ENCODE peak calls at places on chromosome X, in ten cellular contexts. J is tibial nerve; T is A549; Y is H4; K is activated CD4-positive, alpha-beta T cell treated with anti-CD3 and anti-CD28 coated beads, Interleukin-2, amount 10 ng/mL, durations not matched to agents 7 days and 5 days; L is EL; U is stimulated activated CD4-positive, alpha-beta T cell treated with anti-CD3 and anti-CD28 coated beads, Interleukin-1b, Interleukin-23, amount 100 ng/mL, for 1 hour; Z is germinal center; X is T-helper 1 cell; H is esophagus muscularis mucosa. P is an unnamed sample.
A peak's percentile ranks its signal among the peaks of the same experiment; 100 is the strongest.

GRCh38 chrX:150429577-150429976 is 66.5 kb downstream of the MAMLD1 start:
- DNase-seq in J (no peak), L (peak; percentile 66), Y (peak; percentile 75), X (no peak), Z (no peak), T (no peak), K (no peak), U (no peak), H (no peak), P (no peak)

GRCh38 chrX:72128881-72129280 is 2.8 kb downstream of the RTL5 start:
- DNase-seq in Z (peak; percentile 7), X (no peak), Y (peak; percentile 19), T (peak; percentile 23), H (no peak), L (peak; percentile 20), J (no peak), K (no peak), U (no peak), P (peak; percentile 20)

GRCh38 chrX:30060718-30061117 is 154.6 kb upstream of the MAGEB2 start:
- DNase-seq in X (no peak), T (no peak), L (no peak), Z (no peak), H (no peak), J (no peak), K (no peak), U (no peak), Y (peak; percentile 15), P (peak; percentile 4)

GRCh38 chrX:8125566-8125965 is 45.5 kb downstream of the VCX2 start:
- DNase-seq in K (no peak), Z (no peak), X (no peak), L (no peak), U (no peak), T (no peak), Y (no peak), H (no peak), J (no peak), P (no peak)

GRCh38 chrX:108198420-108198819 is 106.8 kb downstream of the ATG4A start:
- DNase-seq in U (no peak), Z (no peak), Y (no peak), X (no peak), L (no peak), J (no peak), H (no peak), K (no peak), T (no peak), P (no peak)

GRCh38 chrX:117990438-117990837 is 126.2 kb downstream of the KLHL13 start:
- DNase-seq in X (no peak), H (no peak), Y (no peak), U (no peak), T (no peak), K (no peak), J (no peak), Z (no peak), L (no peak), P (no peak)

GRCh38 chrX:10356979-10357378 is 200.2 kb downstream of the CLCN4 start:
- DNase-seq in Z (no peak), K (no peak), X (no peak), J (no peak), L (peak; percentile 53), H (no peak), Y (no peak), T (no peak), U (no peak), P (no peak)

GRCh38 chrX:150291014-150291413 is 72.1 kb upstream of the MAMLD1 start:
- DNase-seq in T (no peak), Y (peak; percentile 8), U (no peak), J (no peak), X (no peak), L (peak; percentile 7), Z (no peak), H (no peak), K (no peak), P (no peak)

GRCh38 chrX:132692066-132692465 is 203.2 kb upstream of the MBNL3 start:
- DNase-seq in K (no peak), Z (no peak), T (no peak), J (no peak), Y (no peak), H (no peak), L (no peak), X (no peak), U (no peak), P (no peak)

GRCh38 chrX:107684956-107685385 is 56.7 kb downstream of the PRPS1 start:
- DNase-seq in H (peak; percentile 93), Y (peak; percentile 90), J (peak; percentile 63), T (no peak), U (no peak), Z (no peak), X (no peak), L (peak; percentile 3), K (no peak), P (peak; percentile 53)

GRCh38 chrX:132488092-132488749 is 617 bp downstream of the MBNL3 start:
- DNase-seq in X (no peak), T (no peak), Y (peak; percentile 39), K (peak; percentile 32), Z (no peak), H (no peak), J (no peak), U (no peak), L (peak; percentile 21), P (peak; percentile 25)

GRCh38 chrX:51851507-51852085 is 41.8 kb upstream of the MAGED1 start:
- DNase-seq in U (no peak), H (no peak), J (no peak), X (no peak), T (no peak), Z (no peak), L (no peak), K (no peak), Y (no peak), P (peak; percentile 22)

GRCh38 chrX:120813982-120814381 is 61.7 kb downstream of the CT47B1 start:
- DNase-seq in K (no peak), T (no peak), J (no peak), L (no peak), H (no peak), Y (no peak), X (no peak), U (no peak), Z (no peak), P (no peak)

GRCh38 chrX:107935200-107935599 is 47.0 kb downstream of the TEX13B start:
- DNase-seq in H (no peak), T (no peak), U (no peak), K (no peak), Y (no peak), Z (no peak), L (peak; percentile 10), J (no peak), X (no peak), P (no peak)

GRCh38 chrX:110145854-110146253 is 142.9 kb downstream of the TMEM164 start:
- DNase-seq in H (no peak), U (no peak), Z (peak; percentile 16), K (peak; percentile 9), L (peak; percentile 34), J (no peak), Y (peak; percentile 13), T (peak; percentile 13), X (no peak), P (peak; percentile 15)

GRCh38 chrX:153885968-153886903 is at the start of gene L1CAM:
- DNase-seq in Z (no peak), T (no peak), H (no peak), X (no peak), Y (no peak), J (no peak), U (no peak), L (peak; percentile 37), K (no peak), P (no peak)

GRCh38 chrX:126551306-126551705 is 1.3 kb downstream of the DCAF12L1 start:
- DNase-seq in T (no peak), J (no peak), Z (no peak), X (no peak), K (no peak), L (no peak), H (no peak), U (no peak), Y (no peak), P (no peak)

GRCh38 chrX:140766024-140766611 is 56.6 kb downstream of the LINC00632 start:
- DNase-seq in U (no peak), Z (peak; percentile 2), J (peak; percentile 23), Y (peak; percentile 11), X (peak; percentile 15), L (peak; percentile 56), H (no peak), K (peak; percentile 40), T (no peak), P (peak; percentile 15)

GRCh38 chrX:150049647-150050046 is 111.4 kb upstream of the EOLA2 start:
- DNase-seq in J (no peak), L (peak; percentile 42), K (no peak), U (no peak), Y (peak; percentile 36), H (no peak), Z (no peak), X (no peak), T (no peak), P (no peak)

GRCh38 chrX:130869239-130869638 is 33.8 kb downstream of the ENOX2 start:
- DNase-seq in T (no peak), Z (no peak), L (peak; percentile 1), X (no peak), K (no peak), J (no peak), U (no peak), Y (no peak), H (no peak), P (no peak)

GRCh38 chrX:109847257-109848187 is 114.5 kb upstream of the ACSL4 start:
- DNase-seq in K (no peak), L (peak; percentile 84), H (no peak), Z (no peak), U (no peak), T (peak; percentile 6), Y (peak; percentile 74), X (no peak), J (no peak), P (no peak)

GRCh38 chrX:9745417-9746115 is 20.1 kb downstream of the GPR143 start:
- DNase-seq in Y (peak; percentile 23), K (peak; percentile 9), T (no peak), L (peak; percentile 26), U (no peak), X (no peak), Z (no peak), H (no peak), J (no peak), P (no peak)

GRCh38 chrX:125132274-125132673 is 187.4 kb upstream of the TEX13C start:
- DNase-seq in L (no peak), X (no peak), T (peak; percentile 3), K (peak; percentile 6), J (no peak), Y (peak; percentile 40), H (no peak), Z (no peak), U (no peak), P (peak; percentile 11)

GRCh38 chrX:115357316-115357715 is 67.8 kb downstream of the LUZP4 start:
- DNase-seq in L (no peak), H (no peak), K (no peak), J (no peak), Y (no peak), Z (no peak), U (no peak), T (no peak), X (no peak), P (no peak)

GRCh38 chrX:103817502-103817901 is 14.6 kb downstream of the RAB9B start:
- DNase-seq in T (no peak), Z (peak; percentile 14), U (no peak), H (no peak), Y (peak; percentile 4), J (no peak), X (peak; percentile 22), K (peak; percentile 47), L (peak; percentile 45), P (peak; percentile 41)

GRCh38 chrX:120087289-120088017 is 10.0 kb upstream of the RHOXF2B start:
- DNase-seq in J (no peak), K (no peak), Y (peak; percentile 3), L (no peak), H (no peak), U (no peak), X (no peak), Z (no peak), T (no peak), P (no peak)

GRCh38 chrX:34656467-34656841 is 631 bp downstream of the TMEM47 start:
- DNase-seq in K (no peak), T (no peak), H (no peak), Y (no peak), L (peak; percentile 8), U (no peak), X (no peak), Z (no peak), J (no peak), P (peak; percentile 9)

GRCh38 chrX:20947411-20947912 is 426.8 kb upstream of the CNKSR2 start:
- DNase-seq in L (no peak), K (no peak), J (no peak), Y (no peak), X (no peak), Z (no peak), T (no peak), U (no peak), H (no peak), P (no peak)